ENCODE peak calls at places on chromosomes 1 and 21, in four cellular contexts. Q is T-cell, G is fibroblast of mammary gland, A is NCI-H748 treated with DMSO at 0.1 percent for 48 hours. Y is an unnamed sample.
A peak's percentile ranks its signal among the peaks of the same experiment; 100 is the strongest.

GRCh38 chr1:17027900-17028299 is 16.2 kb upstream of the ATP13A2 start:
- DNase-seq in G (no peak), Q (no peak), A (no peak), Y (no peak)

GRCh38 chr1:200226268-200226968 is 183.4 kb downstream of the ZNF281 start:
- DNase-seq in G (no peak), Q (no peak), A (no peak), Y (no peak)

GRCh38 chr1:58815069-58815679 is 31.3 kb upstream of the JUN start:
- DNase-seq in G (peak; percentile 80), Q (peak; percentile 18), A (no peak), Y (no peak)

GRCh38 chr1:91937613-91938012 is 11.6 kb upstream of the BRDT start:
- DNase-seq in A (no peak), Q (no peak), G (no peak), Y (no peak)

GRCh38 chr1:65067491-65068201 is 80.4 kb upstream of the AK4 start:
- DNase-seq in A (peak; percentile 40), G (peak; percentile 74), Q (peak; percentile 42), Y (no peak)

GRCh38 chr1:156295391-156295947 is at the start of gene GLMP:
- DNase-seq in G (peak; percentile 68), A (peak; percentile 23), Q (peak; percentile 52), Y (no peak)

GRCh38 chr21:10273196-10273595 is 248.2 kb upstream of the TPTE start:
- DNase-seq in A (no peak), G (no peak), Q (no peak), Y (no peak)

GRCh38 chr1:96473791-96474452 is 247.7 kb upstream of the PTBP2 start:
- DNase-seq in G (peak; percentile 66), Q (no peak), A (no peak), Y (no peak)

GRCh38 chr1:223811634-223812101 is 34.1 kb downstream of the TP53BP2 start:
- DNase-seq in A (no peak), G (peak; percentile 61), Q (no peak), Y (no peak)

GRCh38 chr1:109770331-109771095 is 6.8 kb upstream of the EPS8L3 start:
- DNase-seq in G (no peak), Q (no peak), A (no peak), Y (no peak)

GRCh38 chr1:207404849-207405525 is 49.1 kb upstream of the CR2 start:
- DNase-seq in A (peak; percentile 61), G (peak; percentile 80), Q (no peak), Y (peak; percentile 41)

GRCh38 chr21:29297483-29298347 is 1.0 kb upstream of the BACH1 start:
- DNase-seq in A (no peak), Q (no peak), G (no peak), Y (no peak)

GRCh38 chr1:65792671-65793358 is at the start of gene PDE4B:
- DNase-seq in G (peak; percentile 21), Q (no peak), A (no peak), Y (no peak)

GRCh38 chr21:37704751-37705150 is 211.5 kb downstream of the KCNJ6 start:
- DNase-seq in G (no peak), A (no peak), Q (no peak), Y (no peak)

GRCh38 chr1:46196609-46197008 is 1.6 kb downstream of the POMGNT1 start:
- DNase-seq in A (no peak), Q (no peak), G (no peak), Y (no peak)

GRCh38 chr1:74343191-74343590 is 108.0 kb downstream of the TNNI3K start:
- DNase-seq in A (peak; percentile 98), G (peak; percentile 25), Q (no peak), Y (no peak)

GRCh38 chr1:32142446-32143301 is 34.8 kb downstream of the KPNA6 start:
- DNase-seq in A (no peak), Q (no peak), G (peak; percentile 87), Y (no peak)

GRCh38 chr1:17012775-17013501 is 1.2 kb upstream of the ATP13A2 start:
- DNase-seq in Q (no peak), A (no peak), G (no peak), Y (no peak)

GRCh38 chr1:229582011-229582694 is 23.6 kb upstream of the ABCB10 start:
- DNase-seq in Q (no peak), G (peak; percentile 71), A (no peak), Y (no peak)

GRCh38 chr1:15343729-15344128 is 66.0 kb upstream of the EFHD2 start:
- DNase-seq in Q (no peak), G (no peak), A (no peak), Y (no peak)

GRCh38 chr1:207067695-207068094 is 14.6 kb downstream of the PFKFB2 start:
- DNase-seq in A (no peak), G (no peak), Q (no peak), Y (no peak)

GRCh38 chr1:150543500-150544143 is 5.6 kb upstream of the ADAMTSL4 start:
- DNase-seq in A (peak; percentile 80), G (peak; percentile 45), Q (no peak), Y (no peak)

GRCh38 chr1:18926315-18927081 is 24.1 kb upstream of the ALDH4A1 start:
- DNase-seq in Q (peak; percentile 60), G (peak; percentile 93), A (no peak), Y (no peak)

GRCh38 chr1:48725331-48725730 is 51.4 kb downstream of the BEND5 start:
- DNase-seq in G (peak; percentile 4), Q (no peak), A (no peak), Y (no peak)

GRCh38 chr1:23661887-23662286 is 29.7 kb upstream of the RPL11 start:
- DNase-seq in A (no peak), G (no peak), Q (no peak), Y (no peak)

GRCh38 chr1:201634261-201634660 is 95.3 kb downstream of the NAV1 start:
- DNase-seq in Q (no peak), G (peak; percentile 85), A (no peak), Y (no peak)

GRCh38 chr1:222283147-222283768 is 264.6 kb downstream of the HHIPL2 start:
- DNase-seq in A (no peak), Q (no peak), G (peak; percentile 47), Y (no peak)

GRCh38 chr1:16236091-16236494 is 890 bp downstream of the CPLANE2 start:
- DNase-seq in A (peak; percentile 8), Q (peak; percentile 34), G (no peak), Y (no peak)

GRCh38 chr1:15852036-15852827 is 4.7 kb downstream of the SPEN start:
- DNase-seq in A (no peak), G (no peak), Q (no peak), Y (no peak)

GRCh38 chr1:16447641-16448040 is 7.1 kb downstream of the NECAP2 start:
- DNase-seq in A (no peak), Q (no peak), G (no peak), Y (no peak)

GRCh38 chr1:110875216-110875731 is 2.3 kb downstream of the CD53 start:
- DNase-seq in G (no peak), Q (no peak), A (no peak), Y (no peak)